ENCODE peak calls at places on chromosomes 3 and 15, in eight cellular contexts. One of them, this sample, is unnamed.

GRCh38 chr3:67437090-67437489 is 217.3 kb downstream of the SUCLG2 start:
- DNase-seq in PC-3: peak; percentile 19
- DNase-seq in cardiac muscle cell: peak; percentile 18
- DNase-seq in heart right ventricle: no peak
- DNase-seq in IMR-90: peak; percentile 25
- DNase-seq in CD8-positive, alpha-beta T cell: no peak
- DNase-seq in A549: no peak
- DNase-seq in fibroblast of lung: peak; percentile 54
- DNase-seq in this sample: no peak

GRCh38 chr15:101003076-101003475 is 83.9 kb downstream of the LRRK1 start:
- DNase-seq in fibroblast of lung: no peak
- DNase-seq in PC-3: no peak
- DNase-seq in A549: no peak
- DNase-seq in cardiac muscle cell: no peak
- DNase-seq in IMR-90: no peak
- DNase-seq in CD8-positive, alpha-beta T cell: no peak
- DNase-seq in heart right ventricle: peak; percentile 1
- DNase-seq in this sample: no peak

GRCh38 chr3:194387926-194388418 is 11.1 kb downstream of the GP5 start:
- DNase-seq in PC-3: no peak
- DNase-seq in heart right ventricle: no peak
- DNase-seq in A549: no peak
- DNase-seq in CD8-positive, alpha-beta T cell: no peak
- DNase-seq in cardiac muscle cell: no peak
- DNase-seq in fibroblast of lung: no peak
- DNase-seq in IMR-90: no peak
- DNase-seq in this sample: no peak

GRCh38 chr15:58182460-58183163 is 44.4 kb downstream of the AQP9 start:
- DNase-seq in PC-3: peak; percentile 58
- DNase-seq in IMR-90: peak; percentile 41
- DNase-seq in fibroblast of lung: peak; percentile 29
- DNase-seq in A549: peak; percentile 75
- DNase-seq in cardiac muscle cell: peak; percentile 73
- DNase-seq in CD8-positive, alpha-beta T cell: peak; percentile 3
- DNase-seq in heart right ventricle: peak; percentile 14
- DNase-seq in this sample: no peak

GRCh38 chr15:69760890-69761568 is 308.4 kb downstream of the RPLP1 start:
- DNase-seq in cardiac muscle cell: peak; percentile 99
- DNase-seq in fibroblast of lung: peak; percentile 99
- DNase-seq in heart right ventricle: peak; percentile 20
- DNase-seq in PC-3: peak; percentile 86
- DNase-seq in A549: peak; percentile 33
- DNase-seq in IMR-90: peak; percentile 99
- DNase-seq in CD8-positive, alpha-beta T cell: peak; percentile 66
- DNase-seq in this sample: no peak

GRCh38 chr15:37095993-37096877 is 4.1 kb downstream of the MEIS2 start:
- DNase-seq in cardiac muscle cell: peak; percentile 68
- DNase-seq in IMR-90: no peak
- DNase-seq in heart right ventricle: no peak
- DNase-seq in CD8-positive, alpha-beta T cell: no peak
- DNase-seq in fibroblast of lung: no peak
- DNase-seq in A549: no peak
- DNase-seq in PC-3: no peak
- DNase-seq in this sample: no peak

GRCh38 chr3:29183346-29184087 is 97.4 kb upstream of the RBMS3 start:
- DNase-seq in heart right ventricle: no peak
- DNase-seq in cardiac muscle cell: peak; percentile 60
- DNase-seq in IMR-90: peak; percentile 93
- DNase-seq in CD8-positive, alpha-beta T cell: no peak
- DNase-seq in fibroblast of lung: peak; percentile 94
- DNase-seq in A549: no peak
- DNase-seq in PC-3: no peak
- DNase-seq in this sample: no peak

GRCh38 chr3:89098964-89099585 is 8.3 kb upstream of the EPHA3 start:
- DNase-seq in fibroblast of lung: peak; percentile 53
- DNase-seq in PC-3: peak; percentile 79
- DNase-seq in A549: peak; percentile 4
- DNase-seq in heart right ventricle: no peak
- DNase-seq in cardiac muscle cell: peak; percentile 72
- DNase-seq in CD8-positive, alpha-beta T cell: no peak
- DNase-seq in IMR-90: peak; percentile 56
- DNase-seq in this sample: no peak

GRCh38 chr3:136068708-136069107 is 103.2 kb downstream of the PPP2R3A start:
- DNase-seq in CD8-positive, alpha-beta T cell: no peak
- DNase-seq in IMR-90: peak; percentile 88
- DNase-seq in cardiac muscle cell: no peak
- DNase-seq in PC-3: peak; percentile 22
- DNase-seq in heart right ventricle: no peak
- DNase-seq in A549: no peak
- DNase-seq in fibroblast of lung: peak; percentile 77
- DNase-seq in this sample: no peak

GRCh38 chr3:11204697-11205397 is 50.6 kb downstream of the HRH1 start:
- DNase-seq in CD8-positive, alpha-beta T cell: no peak
- DNase-seq in heart right ventricle: no peak
- DNase-seq in fibroblast of lung: peak; percentile 61
- DNase-seq in A549: no peak
- DNase-seq in cardiac muscle cell: no peak
- DNase-seq in IMR-90: no peak
- DNase-seq in PC-3: no peak
- DNase-seq in this sample: no peak

GRCh38 chr3:86814918-86815655 is 175.9 kb downstream of the VGLL3 start:
- DNase-seq in A549: no peak
- DNase-seq in cardiac muscle cell: peak; percentile 23
- DNase-seq in heart right ventricle: no peak
- DNase-seq in fibroblast of lung: peak; percentile 73
- DNase-seq in IMR-90: peak; percentile 51
- DNase-seq in CD8-positive, alpha-beta T cell: no peak
- DNase-seq in PC-3: peak; percentile 7
- DNase-seq in this sample: no peak

GRCh38 chr3:42367903-42368302 is 42.5 kb downstream of the LYZL4 start:
- DNase-seq in IMR-90: no peak
- DNase-seq in cardiac muscle cell: no peak
- DNase-seq in fibroblast of lung: no peak
- DNase-seq in A549: no peak
- DNase-seq in heart right ventricle: no peak
- DNase-seq in PC-3: no peak
- DNase-seq in CD8-positive, alpha-beta T cell: no peak
- DNase-seq in this sample: no peak

GRCh38 chr15:87080547-87080946 is 1000.9 kb downstream of the AGBL1 start:
- DNase-seq in IMR-90: no peak
- DNase-seq in heart right ventricle: no peak
- DNase-seq in A549: no peak
- DNase-seq in fibroblast of lung: peak; percentile 26
- DNase-seq in PC-3: no peak
- DNase-seq in cardiac muscle cell: no peak
- DNase-seq in CD8-positive, alpha-beta T cell: no peak
- DNase-seq in this sample: no peak

GRCh38 chr15:95019907-95020306 is 788.5 kb downstream of the MCTP2 start:
- DNase-seq in fibroblast of lung: peak; percentile 44
- DNase-seq in A549: no peak
- DNase-seq in heart right ventricle: no peak
- DNase-seq in cardiac muscle cell: no peak
- DNase-seq in CD8-positive, alpha-beta T cell: no peak
- DNase-seq in IMR-90: no peak
- DNase-seq in PC-3: peak; percentile 33
- DNase-seq in this sample: no peak

GRCh38 chr15:94070341-94071275 is 160.8 kb upstream of the MCTP2 start:
- DNase-seq in cardiac muscle cell: no peak
- DNase-seq in CD8-positive, alpha-beta T cell: no peak
- DNase-seq in PC-3: peak; percentile 30
- DNase-seq in heart right ventricle: no peak
- DNase-seq in A549: peak; percentile 15
- DNase-seq in fibroblast of lung: peak; percentile 70
- DNase-seq in IMR-90: no peak
- DNase-seq in this sample: no peak

GRCh38 chr3:242986-243706 is 46.6 kb downstream of the CHL1 start:
- DNase-seq in cardiac muscle cell: no peak
- DNase-seq in heart right ventricle: no peak
- DNase-seq in A549: no peak
- DNase-seq in IMR-90: peak; percentile 92
- DNase-seq in CD8-positive, alpha-beta T cell: no peak
- DNase-seq in PC-3: peak; percentile 31
- DNase-seq in fibroblast of lung: peak; percentile 85
- DNase-seq in this sample: no peak

GRCh38 chr3:157154563-157155333 is 5.2 kb downstream of the CCNL1 start:
- DNase-seq in PC-3: no peak
- DNase-seq in fibroblast of lung: no peak
- DNase-seq in cardiac muscle cell: no peak
- DNase-seq in CD8-positive, alpha-beta T cell: no peak
- DNase-seq in heart right ventricle: no peak
- DNase-seq in IMR-90: no peak
- DNase-seq in A549: no peak
- DNase-seq in this sample: no peak

GRCh38 chr15:100601158-100601557 is 826 bp downstream of the LINS1 start:
- DNase-seq in cardiac muscle cell: peak; percentile 16
- DNase-seq in fibroblast of lung: peak; percentile 19
- DNase-seq in heart right ventricle: no peak
- DNase-seq in IMR-90: no peak
- DNase-seq in PC-3: peak; percentile 2
- DNase-seq in A549: no peak
- DNase-seq in CD8-positive, alpha-beta T cell: peak; percentile 19
- DNase-seq in this sample: no peak

GRCh38 chr15:65369148-65369547 is 8.7 kb downstream of the IGDCC3 start:
- DNase-seq in cardiac muscle cell: no peak
- DNase-seq in A549: no peak
- DNase-seq in fibroblast of lung: no peak
- DNase-seq in IMR-90: no peak
- DNase-seq in CD8-positive, alpha-beta T cell: no peak
- DNase-seq in heart right ventricle: no peak
- DNase-seq in PC-3: no peak
- DNase-seq in this sample: no peak
- H3K27ac ChIP-seq in cardiac muscle cell: peak overlapping the region; percentile 63
- H3K27ac ChIP-seq in A549: no peak overlapping the region
- H3K27ac ChIP-seq in fibroblast of lung: no peak overlapping the region
- H3K27ac ChIP-seq in IMR-90: no peak overlapping the region
- H3K27ac ChIP-seq in CD8-positive, alpha-beta T cell: no peak overlapping the region
- H3K27ac ChIP-seq in heart right ventricle: no peak overlapping the region
- H3K27ac ChIP-seq in PC-3: no peak overlapping the region
- H3K27ac ChIP-seq in this sample: no peak overlapping the region

GRCh38 chr3:46883252-46884185 is 6.0 kb downstream of the PTH1R start:
- DNase-seq in heart right ventricle: no peak
- DNase-seq in fibroblast of lung: peak; percentile 27
- DNase-seq in PC-3: no peak
- DNase-seq in IMR-90: no peak
- DNase-seq in A549: no peak
- DNase-seq in CD8-positive, alpha-beta T cell: no peak
- DNase-seq in cardiac muscle cell: peak; percentile 63
- DNase-seq in this sample: no peak
- H3K4me3 ChIP-seq in heart right ventricle: peak overlapping the region; percentile 65
- H3K4me3 ChIP-seq in fibroblast of lung: peak overlapping the region; percentile 23
- H3K4me3 ChIP-seq in PC-3: no peak overlapping the region
- H3K4me3 ChIP-seq in IMR-90: no peak overlapping the region
- H3K4me3 ChIP-seq in A549: peak overlapping the region; percentile 56
- H3K4me3 ChIP-seq in CD8-positive, alpha-beta T cell: no peak overlapping the region
- H3K4me3 ChIP-seq in cardiac muscle cell: peak overlapping the region; percentile 51
- H3K4me3 ChIP-seq in this sample: peak overlapping the region; percentile 54

GRCh38 chr3:71902258-71903128 is 117.5 kb upstream of the PROK2 start:
- DNase-seq in heart right ventricle: no peak
- DNase-seq in IMR-90: no peak
- DNase-seq in CD8-positive, alpha-beta T cell: no peak
- DNase-seq in fibroblast of lung: no peak
- DNase-seq in cardiac muscle cell: no peak
- DNase-seq in PC-3: no peak
- DNase-seq in A549: no peak
- DNase-seq in this sample: no peak
- H3K27ac ChIP-seq in heart right ventricle: no peak overlapping the region
- H3K27ac ChIP-seq in IMR-90: no peak overlapping the region
- H3K27ac ChIP-seq in CD8-positive, alpha-beta T cell: no peak overlapping the region
- H3K27ac ChIP-seq in fibroblast of lung: no peak overlapping the region
- H3K27ac ChIP-seq in cardiac muscle cell: no peak overlapping the region
- H3K27ac ChIP-seq in PC-3: no peak overlapping the region
- H3K27ac ChIP-seq in A549: no peak overlapping the region
- H3K27ac ChIP-seq in this sample: no peak overlapping the region

DNA sequence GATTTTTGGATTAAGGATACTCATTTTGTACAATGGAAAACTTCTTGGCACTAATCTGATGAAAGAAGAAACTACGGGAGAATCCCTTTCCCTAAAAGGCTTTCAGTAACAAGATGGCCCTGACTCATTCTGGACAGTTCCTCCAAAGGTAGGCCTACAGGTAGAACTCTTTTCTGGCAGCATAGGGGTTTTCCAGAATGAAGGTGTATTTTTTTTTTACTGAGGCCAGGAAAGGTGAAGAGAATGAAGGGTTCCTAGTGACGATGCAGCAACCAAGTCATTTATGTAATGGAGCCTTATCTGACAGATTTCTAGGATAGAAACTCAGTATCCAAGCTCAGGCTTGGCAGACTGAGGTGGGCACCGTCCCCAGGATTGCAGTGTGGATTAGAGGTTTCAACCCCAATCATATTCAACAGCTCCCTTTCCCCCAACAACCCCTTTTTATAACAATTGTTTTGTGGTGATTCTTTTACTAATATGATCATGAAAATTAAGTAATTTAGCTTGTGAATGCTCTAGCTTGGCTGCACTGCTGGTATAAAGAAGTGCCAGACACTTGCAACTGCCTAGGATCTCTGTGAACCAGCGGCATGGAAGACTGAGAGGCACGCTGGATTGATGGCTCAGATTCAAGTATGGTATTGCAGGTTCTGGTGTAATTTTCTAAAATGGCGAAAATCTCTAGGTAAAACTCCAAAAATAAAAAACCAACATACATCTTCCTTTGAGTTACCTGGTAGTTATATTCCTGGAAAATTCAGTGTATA is 8.7 kb upstream of the TRIM69 start:
- DNase-seq in PC-3: no peak
- DNase-seq in CD8-positive, alpha-beta T cell: no peak
- DNase-seq in IMR-90: no peak
- DNase-seq in A549: no peak
- DNase-seq in heart right ventricle: no peak
- DNase-seq in cardiac muscle cell: no peak
- DNase-seq in fibroblast of lung: no peak
- DNase-seq in this sample: no peak
- H3K4me3 ChIP-seq in PC-3: peak overlapping the region; percentile 6
- H3K4me3 ChIP-seq in CD8-positive, alpha-beta T cell: peak overlapping the region; percentile 38
- H3K4me3 ChIP-seq in IMR-90: no peak overlapping the region
- H3K4me3 ChIP-seq in A549: peak overlapping the region; percentile 58
- H3K4me3 ChIP-seq in heart right ventricle: peak overlapping the region; percentile 71
- H3K4me3 ChIP-seq in cardiac muscle cell: peak overlapping the region; percentile 65
- H3K4me3 ChIP-seq in fibroblast of lung: peak overlapping the region; percentile 93
- H3K4me3 ChIP-seq in this sample: no peak overlapping the region

DNA sequence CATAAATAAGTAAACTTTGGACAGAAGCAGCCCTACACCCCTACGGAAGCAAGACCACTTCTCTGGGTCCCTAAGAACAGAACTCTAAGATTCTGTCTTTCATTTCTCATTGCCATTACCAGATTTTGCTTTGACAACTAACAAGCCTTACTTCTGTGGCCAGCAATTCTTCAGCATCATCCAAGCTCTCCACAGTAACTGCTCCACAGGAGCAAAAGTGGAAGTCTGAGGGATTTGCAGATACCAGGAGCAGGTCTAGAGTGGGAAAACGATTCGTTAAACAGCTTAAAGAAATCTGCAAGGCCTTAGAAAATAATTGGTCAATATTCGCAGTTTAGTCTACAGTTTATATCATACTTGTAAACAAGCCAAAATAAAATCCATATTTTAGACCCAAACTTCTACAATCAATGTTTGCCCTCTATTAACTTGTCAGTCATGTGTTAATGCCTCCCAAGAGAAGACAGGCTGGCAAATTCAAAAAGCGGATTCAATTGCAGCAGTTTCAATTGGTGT is 24.1 kb downstream of the MYH15 start:
- DNase-seq in A549: no peak
- DNase-seq in IMR-90: no peak
- DNase-seq in PC-3: no peak
- DNase-seq in CD8-positive, alpha-beta T cell: no peak
- DNase-seq in fibroblast of lung: no peak
- DNase-seq in heart right ventricle: no peak
- DNase-seq in cardiac muscle cell: no peak
- DNase-seq in this sample: no peak
- H3K27ac ChIP-seq in A549: no peak overlapping the region
- H3K27ac ChIP-seq in IMR-90: no peak overlapping the region
- H3K27ac ChIP-seq in PC-3: no peak overlapping the region
- H3K27ac ChIP-seq in CD8-positive, alpha-beta T cell: no peak overlapping the region
- H3K27ac ChIP-seq in fibroblast of lung: no peak overlapping the region
- H3K27ac ChIP-seq in heart right ventricle: no peak overlapping the region
- H3K27ac ChIP-seq in cardiac muscle cell: no peak overlapping the region
- H3K27ac ChIP-seq in this sample: no peak overlapping the region